ENCODE peak calls at places on chromosomes 6 and 20, in four cellular contexts. K, S, N and A are unnamed samples.

GRCh38 chr6:3518356-3518841 is 61.5 kb upstream of the SLC22A23 start:
- ATAC-seq in N (no peak), K (peak), S (peak), A (peak)

GRCh38 chr6:36099872-36100483 is 30.3 kb upstream of the MAPK13 start:
- ATAC-seq in S (no peak), K (no peak), N (peak), A (no peak)

GRCh38 chr6:35638679-35639078 is 50.0 kb downstream of the FKBP5 start:
- ATAC-seq in S (no peak), K (no peak), N (no peak), A (no peak)

GRCh38 chr6:119308048-119308570 is 41.5 kb downstream of the MAN1A1 start:
- ATAC-seq in K (no peak), S (peak), N (no peak), A (peak)

GRCh38 chr6:99602519-99603420 is 3.9 kb upstream of the PRDM13 start:
- ATAC-seq in K (peak), N (no peak), S (no peak), A (peak)

GRCh38 chr6:119259027-119259426 is 90.5 kb downstream of the MAN1A1 start:
- ATAC-seq in K (no peak), N (no peak), S (peak), A (no peak)

GRCh38 chr6:7101290-7101689 is 6.5 kb upstream of the RREB1 start:
- ATAC-seq in K (no peak), S (no peak), N (no peak), A (no peak)

GRCh38 chr6:90293319-90293937 is 3.2 kb downstream of the BACH2 start:
- ATAC-seq in K (no peak), N (no peak), S (no peak), A (no peak)

GRCh38 chr20:63659370-63659769 is 1.3 kb downstream of the RTEL1 start:
- ATAC-seq in S (peak), K (no peak), N (no peak), A (no peak)